ENCODE peak calls at places on chromosomes 4 and X, in eight cellular contexts. T is RKO; I is hepatocyte; O is stimulated activated CD4-positive, alpha-beta T cell treated with anti-CD3 and anti-CD28 coated beads, Interleukin-4, amount 100 ng/mL, for 24 hours; A is activated naive CD4-positive, alpha-beta T cell treated with anti-CD3 and anti-CD28 coated beads for 36 hours; N is NCI-H460; Z is IMR-90; P is effector CD4-positive, alpha-beta T cell. Q is an unnamed sample.

GRCh38 chrX:66684196-66684595 is 45.3 kb upstream of the EDA2R start:
- DNase-seq in P (no peak), O (no peak), T (no peak), I (no peak), Z (no peak), A (no peak), N (no peak), Q (no peak)

GRCh38 chrX:72128881-72129280 is 2.8 kb downstream of the RTL5 start:
- DNase-seq in I (no peak), T (peak), O (peak), A (no peak), N (peak), Z (no peak), P (no peak), Q (no peak)

GRCh38 chr4:168433576-168433975 is 46.7 kb downstream of the DDX60L start:
- DNase-seq in A (no peak), Z (peak), P (no peak), N (no peak), T (no peak), O (no peak), I (no peak), Q (no peak)

GRCh38 chr4:84582988-84583870 is at the start of gene CDS1:
- DNase-seq in T (no peak), P (peak), N (no peak), I (peak), O (peak), A (peak), Z (no peak), Q (no peak)

GRCh38 chrX:13752646-13753045 is 18.1 kb downstream of the OFD1 start:
- DNase-seq in N (no peak), P (no peak), O (no peak), A (no peak), I (no peak), Z (no peak), T (no peak), Q (no peak)

GRCh38 chr4:75723802-75724065 is 643 bp upstream of the USO1 start:
- DNase-seq in A (no peak), O (no peak), T (no peak), N (no peak), Z (no peak), P (no peak), I (no peak), Q (no peak)

GRCh38 chr4:15920723-15921591 is 17.6 kb downstream of the FGFBP1 start:
- DNase-seq in O (no peak), A (peak), T (peak), I (peak), N (peak), P (no peak), Z (peak), Q (no peak)

GRCh38 chr4:151744614-151745013 is 16.2 kb downstream of the GATB start:
- DNase-seq in Z (peak), O (no peak), P (no peak), A (no peak), I (peak), N (no peak), T (peak), Q (no peak)

GRCh38 chr4:25030283-25031076 is at the start of gene LGI2:
- DNase-seq in Z (no peak), O (no peak), A (no peak), I (peak), T (peak), N (no peak), P (no peak), Q (no peak)

GRCh38 chr4:90542216-90542615 is 415.0 kb downstream of the CCSER1 start:
- DNase-seq in I (no peak), P (no peak), O (no peak), Z (no peak), N (no peak), T (no peak), A (no peak), Q (no peak)

GRCh38 chr4:1030559-1030958 is 19.1 kb downstream of the FGFRL1 start:
- DNase-seq in O (no peak), T (no peak), N (no peak), I (no peak), A (no peak), P (no peak), Z (no peak), Q (no peak)

GRCh38 chr4:55175779-55176231 is 50.4 kb upstream of the KDR start:
- DNase-seq in P (no peak), N (no peak), A (no peak), T (peak), O (no peak), Z (peak), I (no peak), Q (no peak)

GRCh38 chr4:28357985-28358384 is 1497.3 kb downstream of the STIM2 start:
- DNase-seq in P (no peak), A (no peak), T (peak), Z (peak), I (peak), O (no peak), N (no peak), Q (no peak)

GRCh38 chrX:115452256-115452655 is 108.7 kb upstream of the PLS3 start:
- DNase-seq in Z (no peak), I (no peak), T (no peak), N (no peak), A (no peak), O (no peak), P (no peak), Q (no peak)

GRCh38 chrX:85379174-85379907 is at the start of gene POF1B:
- DNase-seq in P (no peak), O (no peak), Z (no peak), A (peak), I (peak), N (peak), T (no peak), Q (no peak)

GRCh38 chr4:176413171-176413570 is 93.4 kb downstream of the SPCS3 start:
- DNase-seq in Z (no peak), I (no peak), O (no peak), A (no peak), N (no peak), P (no peak), T (no peak), Q (no peak)

GRCh38 chr4:113064244-113064643 is 14.8 kb downstream of the ANK2 start:
- DNase-seq in A (no peak), T (no peak), N (no peak), I (no peak), O (no peak), P (no peak), Z (no peak), Q (no peak)